ENCODE peak calls at places on chromosomes 11 and 22, in seven cellular contexts. P is cardiac muscle cell, X is testis, L is endodermal cell, G is fibroblast of the aortic adventitia, Q is HFFc6, C is astrocyte of the spinal cord. T is an unnamed sample.

GRCh38 chr11:134561348-134561720 is 149.3 kb upstream of the B3GAT1 start:
- DNase-seq in P (no peak), X (no peak), L (no peak), G (no peak), Q (no peak), C (no peak), T (no peak)

GRCh38 chr11:65827774-65828156 is 6.0 kb upstream of the SNX32 start:
- DNase-seq in P (no peak), X (no peak), L (no peak), G (no peak), Q (no peak), C (no peak), T (no peak)

GRCh38 chr11:120151536-120151935 is 13.6 kb upstream of the TRIM29 start:
- DNase-seq in P (peak; percentile 63), X (no peak), L (no peak), G (peak; percentile 39), Q (no peak), C (peak; percentile 44), T (no peak)

GRCh38 chr11:121958978-121959340 is 157.1 kb downstream of the BLID start:
- DNase-seq in P (peak; percentile 44), X (no peak), L (no peak), G (peak; percentile 55), Q (no peak), C (no peak), T (no peak)

GRCh38 chr22:17890245-17890671 is 116.0 kb upstream of the BID start:
- DNase-seq in P (no peak), X (no peak), L (no peak), G (peak; percentile 19), Q (no peak), C (no peak), T (no peak)

GRCh38 chr22:43262990-43263644 is 76.2 kb upstream of the TTLL12 start:
- DNase-seq in P (peak; percentile 49), X (no peak), L (no peak), G (no peak), Q (no peak), C (no peak), T (peak; percentile 48)

GRCh38 chr22:32815059-32815458 is 13.6 kb downstream of the TIMP3 start:
- DNase-seq in P (no peak), X (no peak), L (no peak), G (no peak), Q (no peak), C (no peak), T (no peak)

GRCh38 chr11:117521974-117522373 is 194.3 kb downstream of the CEP164 start:
- DNase-seq in P (no peak), X (no peak), L (no peak), G (no peak), Q (no peak), C (no peak), T (no peak)

GRCh38 chr11:112216591-112217105 is 9.6 kb upstream of the PTS start:
- DNase-seq in P (no peak), X (no peak), L (no peak), G (peak; percentile 53), Q (peak; percentile 43), C (peak; percentile 42), T (no peak)

GRCh38 chr22:17974087-17974486 is 50.3 kb downstream of the MICAL3 start:
- DNase-seq in P (peak; percentile 49), X (no peak), L (no peak), G (no peak), Q (no peak), C (no peak), T (no peak)

GRCh38 chr11:14262271-14262846 is 96.6 kb downstream of the RRAS2 start:
- DNase-seq in P (no peak), X (no peak), L (no peak), G (peak; percentile 24), Q (no peak), C (peak; percentile 13), T (no peak)

GRCh38 chr11:69832561-69833413 is 13.6 kb upstream of the FGF3 start:
- DNase-seq in P (no peak), X (no peak), L (peak; percentile 83), G (no peak), Q (no peak), C (no peak), T (no peak)

GRCh38 chr11:32312865-32313403 is 122.4 kb downstream of the WT1 start:
- DNase-seq in P (peak; percentile 85), X (peak; percentile 64), L (peak; percentile 85), G (peak; percentile 86), Q (peak; percentile 73), C (peak; percentile 50), T (peak; percentile 40)
- TF ChIP-seq CTCF in P (peak; percentile 82), X (peak; percentile 70), L (peak; percentile 82), G (peak; percentile 71), Q (peak; percentile 85), C (peak; percentile 62), T (peak; percentile 57)

DNA sequence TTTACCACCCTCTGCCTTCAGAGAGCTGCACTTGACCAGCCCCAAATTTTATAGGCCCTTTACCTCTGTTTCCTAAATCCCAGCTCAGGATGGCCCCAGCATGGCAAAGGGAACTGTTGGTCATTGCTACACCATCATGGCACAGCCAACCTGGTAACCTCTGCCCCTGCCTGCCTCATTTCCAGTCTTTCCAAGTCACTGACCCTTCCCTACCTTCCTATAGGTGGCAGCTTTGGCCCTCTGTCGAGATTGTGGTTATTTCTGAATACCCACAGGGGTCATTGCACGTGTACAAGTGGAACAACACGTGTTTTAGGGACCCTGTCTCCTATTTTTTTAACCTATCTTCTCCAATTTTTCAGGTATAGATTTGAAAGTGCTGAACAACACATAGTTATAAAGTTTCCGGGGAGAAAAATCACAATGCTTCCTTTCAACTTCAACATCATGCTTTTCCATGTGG is 2.8 kb downstream of the GALNT18 start:
- DNase-seq in P (no peak), X (no peak), L (peak; percentile 63), G (no peak), Q (no peak), C (no peak), T (no peak)
- TF ChIP-seq CTCF in P (no peak), X (no peak), L (peak; percentile 70), G (no peak), Q (peak; percentile 19), C (no peak), T (no peak)

GRCh38 chr22:19121631-19122142 is 525 bp downstream of the DGCR2 start:
- DNase-seq in P (peak; percentile 30), X (peak; percentile 64), L (peak; percentile 79), G (no peak), Q (peak; percentile 18), C (no peak), T (peak; percentile 64)
- TF ChIP-seq CTCF in P (no peak), X (no peak), L (no peak), G (no peak), Q (no peak), C (no peak), T (no peak)

DNA sequence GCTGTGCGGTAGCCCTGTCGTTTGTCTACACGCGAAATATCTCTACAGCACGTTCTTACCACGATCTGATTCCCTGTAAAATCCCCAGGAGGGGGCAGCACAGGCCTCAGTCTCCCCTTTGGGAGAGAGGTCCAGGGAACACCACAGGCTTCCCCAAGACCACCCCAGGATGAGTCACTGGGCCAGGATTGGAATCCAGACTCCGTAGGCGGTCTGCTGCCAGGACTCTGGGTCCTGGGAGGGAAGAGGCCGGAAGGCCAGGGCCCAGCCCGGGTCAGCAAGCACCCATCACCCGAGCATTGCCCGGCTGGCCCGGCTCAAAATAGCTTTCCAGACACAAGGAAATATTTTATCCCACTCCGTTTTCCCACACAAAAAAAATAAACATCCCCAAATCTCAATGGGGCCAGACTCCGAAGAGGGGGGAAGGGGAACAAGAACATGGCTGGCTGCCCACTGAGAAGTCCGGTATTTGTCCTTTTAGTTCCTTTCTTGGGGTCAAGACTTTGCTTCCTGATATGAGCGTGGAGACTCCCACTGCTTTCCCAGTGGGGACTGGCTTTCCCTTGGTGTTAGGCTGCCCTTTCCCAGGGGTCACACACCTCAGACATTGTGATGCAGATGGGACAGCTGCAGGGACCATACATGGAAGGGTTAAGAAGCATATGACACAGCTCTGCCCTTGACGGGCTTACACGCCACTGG is 91.3 kb downstream of the LRRC32 start:
- DNase-seq in P (peak; percentile 80), X (peak; percentile 53), L (peak; percentile 69), G (peak; percentile 76), Q (no peak), C (peak; percentile 51), T (no peak)
- TF ChIP-seq CTCF in P (peak; percentile 53), X (peak; percentile 25), L (peak; percentile 65), G (peak; percentile 50), Q (peak; percentile 44), C (peak; percentile 26), T (no peak)

DNA sequence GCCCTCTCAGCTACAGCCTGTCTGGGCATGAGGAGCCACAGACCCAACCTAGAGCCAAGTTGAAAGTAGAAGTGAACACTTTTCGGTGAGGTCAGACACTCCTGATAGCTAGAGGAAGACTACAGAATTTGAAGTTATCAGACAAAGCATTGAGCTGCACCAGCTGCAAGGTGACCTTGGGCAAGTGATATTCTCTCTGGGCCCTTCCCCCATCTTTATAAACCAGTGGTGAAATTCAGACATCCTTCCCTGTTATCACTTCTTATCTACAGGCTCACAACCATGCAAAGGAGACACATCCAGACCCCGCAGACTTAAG is 8.0 kb upstream of the PMM1 start:
- DNase-seq in P (no peak), X (no peak), L (no peak), G (no peak), Q (no peak), C (no peak), T (no peak)
- TF ChIP-seq CTCF in P (no peak), X (peak; percentile 1), L (no peak), G (no peak), Q (peak; percentile 16), C (no peak), T (no peak)

T was measured in GM13977.